ENCODE peak calls at places on chromosome 16, in five cellular contexts. P is stimulated activated CD8-positive, alpha-beta memory T cell treated with anti-CD3 and anti-CD28 coated beads, Interleukin-7, amount 100 ng/mL, for 48 hours; Z is T-helper 1 cell; B is activated CD4-positive, CD25-positive, alpha-beta regulatory T cell; I is cardiac fibroblast. W is an unnamed sample.

GRCh38 chr16:71441348-71441781 is 489 bp downstream of the TLE7 start:
- DNase-seq in P (no peak), Z (no peak), B (no peak), I (no peak), W (no peak)

GRCh38 chr16:87129771-87130170 is 187.4 kb downstream of the C16orf95 start:
- DNase-seq in P (no peak), Z (no peak), B (no peak), I (peak; percentile 57), W (no peak)

GRCh38 chr16:4115209-4115940 is 867 bp downstream of the ADCY9 start:
- DNase-seq in P (peak; percentile 13), Z (peak; percentile 40), B (peak; percentile 13), I (peak; percentile 78), W (no peak)

GRCh38 chr16:73056911-73057310 is 9.0 kb upstream of the ZFHX3 start:
- DNase-seq in P (no peak), Z (no peak), B (no peak), I (peak; percentile 32), W (no peak)

GRCh38 chr16:12259258-12259657 is 282.7 kb downstream of the SNX29 start:
- DNase-seq in P (no peak), Z (no peak), B (no peak), I (no peak), W (no peak)

GRCh38 chr16:22035094-22035675 is 27.3 kb downstream of the MOSMO start:
- DNase-seq in P (no peak), Z (peak; percentile 33), B (no peak), I (peak; percentile 31), W (no peak)

GRCh38 chr16:58574895-58575294 is 54.7 kb downstream of the CNOT1 start:
- DNase-seq in P (no peak), Z (no peak), B (no peak), I (no peak), W (no peak)

GRCh38 chr16:25988882-25989281 is 297.1 kb downstream of the HS3ST4 start:
- DNase-seq in P (no peak), Z (no peak), B (no peak), I (no peak), W (no peak)

GRCh38 chr16:1929105-1929504 is 10.9 kb upstream of the HS3ST6 start:
- DNase-seq in P (no peak), Z (no peak), B (no peak), I (peak; percentile 37), W (no peak)

GRCh38 chr16:57039148-57039812 is 49.9 kb downstream of the NLRC5 start:
- DNase-seq in P (no peak), Z (peak; percentile 74), B (no peak), I (peak; percentile 81), W (no peak)

GRCh38 chr16:73997340-73997711 is 299.3 kb upstream of the PSMD7 start:
- DNase-seq in P (no peak), Z (no peak), B (no peak), I (no peak), W (no peak)

GRCh38 chr16:29012913-29013641 is 28.2 kb downstream of the LAT start:
- DNase-seq in P (no peak), Z (peak; percentile 68), B (no peak), I (no peak), W (no peak)

GRCh38 chr16:46828943-46829342 is 2.0 kb downstream of the C16orf87 start:
- DNase-seq in P (no peak), Z (no peak), B (no peak), I (no peak), W (peak; percentile 24)

GRCh38 chr16:56451753-56452689 is 667 bp downstream of the OGFOD1 start:
- DNase-seq in P (no peak), Z (peak; percentile 11), B (no peak), I (peak; percentile 24), W (peak; percentile 9)

GRCh38 chr16:10668322-10669045 is 26.2 kb downstream of the TEKT5 start:
- DNase-seq in P (no peak), Z (peak; percentile 5), B (no peak), I (peak; percentile 25), W (peak; percentile 51)

GRCh38 chr16:72996291-72997062 is 51.5 kb downstream of the ZFHX3 start:
- DNase-seq in P (no peak), Z (no peak), B (no peak), I (no peak), W (no peak)

GRCh38 chr16:67647111-67647651 is 2.2 kb downstream of the CARMIL2 start:
- DNase-seq in P (no peak), Z (no peak), B (no peak), I (no peak), W (no peak)

W was measured in globus pallidus.